ENCODE peak calls at places on chromosomes 16 and 17, in nine cellular contexts. E is CD8-positive, alpha-beta T cell; T is ELR; L is GM10248; N is cardiac fibroblast; W is kidney tubule cell; J is left kidney; Z is NCI-H345; D is transverse colon. Y is an unnamed sample.

GRCh38 chr16:5615868-5616642 is 518.5 kb upstream of the EEF2KMT start:
- DNase-seq in D (peak), J (peak), Z (peak), L (peak), T (peak), E (no peak), N (peak), W (peak), Y (no peak)

GRCh38 chr16:318628-319027 is 33.9 kb downstream of the AXIN1 start:
- DNase-seq in D (no peak), T (no peak), W (no peak), J (peak), E (no peak), Z (no peak), N (no peak), L (no peak), Y (no peak)

GRCh38 chr17:80957461-80957941 is 34.1 kb upstream of the CHMP6 start:
- DNase-seq in D (no peak), Z (no peak), T (no peak), L (no peak), W (no peak), N (no peak), E (no peak), J (no peak), Y (no peak)

GRCh38 chr17:13544292-13544691 is 57.4 kb downstream of the HS3ST3A1 start:
- DNase-seq in W (peak), E (no peak), Z (no peak), J (no peak), L (no peak), N (peak), T (peak), D (peak), Y (no peak)

GRCh38 chr17:37081287-37081686 is 132.5 kb downstream of the AATF start:
- DNase-seq in E (no peak), T (no peak), W (no peak), J (no peak), D (no peak), Z (no peak), N (peak), L (no peak), Y (no peak)

GRCh38 chr16:65782537-65783290 is 583.8 kb upstream of the CDH5 start:
- DNase-seq in T (peak), Z (no peak), E (no peak), D (no peak), L (no peak), W (no peak), N (peak), J (no peak), Y (no peak)

GRCh38 chr16:53429221-53429943 is 4.9 kb upstream of the RBL2 start:
- DNase-seq in L (no peak), E (no peak), W (peak), J (peak), N (peak), D (no peak), Z (no peak), T (peak), Y (no peak)

GRCh38 chr17:41773190-41773588 is 13.3 kb downstream of the JUP start:
- DNase-seq in N (peak), L (no peak), T (peak), J (peak), E (no peak), W (peak), Z (no peak), D (peak), Y (no peak)

GRCh38 chr17:75475851-75476250 is 19.4 kb downstream of the TMEM94 start:
- DNase-seq in T (no peak), D (no peak), W (no peak), Z (no peak), J (peak), L (no peak), N (peak), E (no peak), Y (no peak)

GRCh38 chr17:72175787-72176515 is 55.1 kb downstream of the SOX9 start:
- DNase-seq in Z (no peak), L (no peak), E (no peak), D (no peak), J (peak), W (peak), N (no peak), T (no peak), Y (no peak)

GRCh38 chr17:9239821-9240658 is 218.7 kb downstream of the NTN1 start:
- DNase-seq in N (peak), Z (no peak), T (peak), W (peak), D (peak), E (peak), L (peak), J (peak), Y (no peak)

GRCh38 chr17:57868007-57868774 is 18.3 kb upstream of the MRPS23 start:
- DNase-seq in Z (no peak), J (peak), D (peak), L (peak), W (peak), N (peak), E (peak), T (peak), Y (peak)

GRCh38 chr16:4092547-4093265 is 23.5 kb downstream of the ADCY9 start:
- DNase-seq in N (no peak), Z (no peak), E (no peak), J (no peak), T (no peak), L (no peak), D (peak), W (no peak), Y (no peak)

GRCh38 chr16:66225696-66226095 is 140.8 kb upstream of the CDH5 start:
- DNase-seq in J (no peak), T (no peak), D (no peak), Z (no peak), N (no peak), E (no peak), W (no peak), L (no peak), Y (no peak)

Y was measured in SIG-M5.